ENCODE peak calls at places on chromosomes 7 and 10, in nine cellular contexts. P, K, T, L, A, M, Q, E and V are unnamed samples.

GRCh38 chr10:13503745-13504463 is 24.9 kb downstream of the BEND7 start:
- DNase-seq in K (no peak), E (no peak), M (no peak), L (peak), T (no peak), P (no peak), A (peak), Q (no peak), V (no peak)

GRCh38 chr7:30465342-30466170 is 13.0 kb downstream of the NOD1 start:
- DNase-seq in E (no peak), Q (no peak), K (no peak), A (peak), T (no peak), L (peak), P (no peak), M (no peak), V (no peak)

GRCh38 chr7:42283553-42283952 is 46.5 kb upstream of the GLI3 start:
- DNase-seq in E (no peak), Q (no peak), M (no peak), K (no peak), L (peak), T (no peak), P (no peak), A (peak), V (no peak)

GRCh38 chr10:77872151-77872946 is 54.2 kb downstream of the DLG5 start:
- DNase-seq in M (no peak), E (no peak), L (peak), T (no peak), Q (peak), K (no peak), P (peak), A (no peak), V (peak)

GRCh38 chr7:93051660-93052059 is 66.1 kb downstream of the SAMD9 start:
- DNase-seq in K (no peak), M (no peak), E (no peak), A (no peak), L (no peak), T (no peak), P (no peak), Q (no peak), V (no peak)

GRCh38 chr10:110918269-110918632 is 729 bp downstream of the BBIP1 start:
- DNase-seq in P (no peak), T (peak), E (peak), K (peak), M (no peak), L (peak), Q (peak), A (peak), V (no peak)

GRCh38 chr7:128131115-128131514 is 99.9 kb upstream of the LRRC4 start:
- DNase-seq in T (no peak), A (no peak), E (no peak), Q (no peak), K (no peak), M (no peak), L (no peak), P (no peak), V (no peak)

GRCh38 chr10:79400567-79401004 is 44.8 kb downstream of the ZCCHC24 start:
- DNase-seq in Q (no peak), A (peak), M (peak), T (peak), L (no peak), K (peak), E (peak), P (no peak), V (no peak)

GRCh38 chr7:157412021-157412443 is 75.2 kb downstream of the DNAJB6 start:
- DNase-seq in T (no peak), K (no peak), E (no peak), P (no peak), Q (no peak), M (peak), A (peak), L (peak), V (no peak)